ENCODE peak calls at places on chromosomes 11 and 22, in nine cellular contexts. N is heart left ventricle, Y is aorta, K is ascending aorta, G is kidney epithelial cell, H is prostate gland, B is GM06990, E is lung, Q is endodermal cell. J is an unnamed sample. For H3K27me3, the result is how much of the 10 kb centered on the place peaks cover.

GRCh38 chr11:12902784-12903491 is 106.2 kb upstream of the RASSF10 start:
- DNase-seq in N (no peak), Y (no peak), K (no peak), G (no peak), H (no peak), B (no peak), E (no peak), Q (no peak), J (no peak)

GRCh38 chr22:30318773-30319419 is 7.8 kb downstream of the TBC1D10A start:
- DNase-seq in N (no peak), Y (no peak), K (no peak), G (no peak), H (no peak), B (no peak), E (no peak), Q (peak), J (no peak)

GRCh38 chr11:12235945-12236743 is 125.8 kb downstream of the MICAL2 start:
- DNase-seq in N (no peak), Y (peak), K (peak), G (peak), H (peak), B (no peak), E (no peak), Q (no peak), J (peak)

GRCh38 chr11:28152743-28153142 is 44.6 kb downstream of the METTL15 start:
- DNase-seq in N (no peak), Y (no peak), K (no peak), G (no peak), H (no peak), B (no peak), E (no peak), Q (no peak), J (no peak)

GRCh38 chr11:111417766-111418435 is 38.8 kb upstream of the POU2AF1 start:
- DNase-seq in N (no peak), Y (peak), K (no peak), G (peak), H (peak), B (peak), E (no peak), Q (peak), J (peak)

GRCh38 chr11:59923813-59924212 is 14.4 kb upstream of the OOSP1 start:
- DNase-seq in N (no peak), Y (no peak), K (no peak), G (no peak), H (no peak), B (no peak), E (no peak), Q (peak), J (no peak)

GRCh38 chr22:32649515-32650200 is 151.8 kb upstream of the TIMP3 start:
- DNase-seq in N (peak), Y (peak), K (peak), G (no peak), H (no peak), B (no peak), E (no peak), Q (no peak), J (peak)

GRCh38 chr11:84855846-84856245 is 771.3 kb downstream of the DLG2 start:
- DNase-seq in N (no peak), Y (no peak), K (no peak), G (peak), H (no peak), B (no peak), E (no peak), Q (no peak), J (peak)

GRCh38 chr22:18031670-18032454 is 7.5 kb upstream of the MICAL3 start:
- DNase-seq in N (no peak), Y (peak), K (peak), G (peak), H (no peak), B (no peak), E (no peak), Q (no peak), J (peak)

GRCh38 chr22:33919591-33920501 is at the start of gene LARGE1:
- DNase-seq in N (peak), Y (peak), K (peak), G (no peak), H (peak), B (peak), E (peak), Q (peak), J (peak)

GRCh38 chr22:43631201-43631600 is 180.9 kb downstream of the EFCAB6 start:
- DNase-seq in N (no peak), Y (no peak), K (no peak), G (no peak), H (no peak), B (no peak), E (no peak), Q (no peak), J (no peak)

GRCh38 chr11:43576834-43577521 is 103.6 kb upstream of the HSD17B12 start:
- DNase-seq in N (peak), Y (peak), K (no peak), G (no peak), H (no peak), B (no peak), E (no peak), Q (peak), J (peak)

GRCh38 chr11:21412652-21413383 is 743.4 kb downstream of the NELL1 start:
- DNase-seq in N (no peak), Y (no peak), K (no peak), G (no peak), H (no peak), B (no peak), E (no peak), Q (no peak), J (no peak)

GRCh38 chr11:61922539-61922938 is 5.2 kb upstream of the RAB3IL1 start:
- DNase-seq in N (peak), Y (peak), K (peak), G (no peak), H (no peak), B (no peak), E (no peak), Q (peak), J (peak)

GRCh38 chr22:21054046-21054713 is 8.4 kb downstream of the LRRC74B start:
- DNase-seq in N (no peak), Y (no peak), K (no peak), G (no peak), H (no peak), B (no peak), E (no peak), Q (no peak), J (no peak)

GRCh38 chr22:19204640-19205039 is 26.1 kb upstream of the SLC25A1 start:
- DNase-seq in N (no peak), Y (no peak), K (no peak), G (no peak), H (no peak), B (no peak), E (no peak), Q (no peak), J (no peak)

GRCh38 chr11:114275295-114275694 is 20.9 kb upstream of the NNMT start:
- DNase-seq in N (no peak), Y (peak), K (no peak), G (no peak), H (no peak), B (no peak), E (peak), Q (no peak), J (no peak)

GRCh38 chr11:10725114-10725906 is 25.7 kb upstream of the CTR9 start:
- DNase-seq in N (no peak), Y (no peak), K (no peak), G (peak), H (no peak), B (no peak), E (no peak), Q (no peak), J (peak)

GRCh38 chr11:9462806-9463537 is 2.2 kb downstream of the ZNF143 start:
- DNase-seq in N (no peak), Y (no peak), K (no peak), G (no peak), H (no peak), B (peak), E (no peak), Q (no peak), J (no peak)

DNA sequence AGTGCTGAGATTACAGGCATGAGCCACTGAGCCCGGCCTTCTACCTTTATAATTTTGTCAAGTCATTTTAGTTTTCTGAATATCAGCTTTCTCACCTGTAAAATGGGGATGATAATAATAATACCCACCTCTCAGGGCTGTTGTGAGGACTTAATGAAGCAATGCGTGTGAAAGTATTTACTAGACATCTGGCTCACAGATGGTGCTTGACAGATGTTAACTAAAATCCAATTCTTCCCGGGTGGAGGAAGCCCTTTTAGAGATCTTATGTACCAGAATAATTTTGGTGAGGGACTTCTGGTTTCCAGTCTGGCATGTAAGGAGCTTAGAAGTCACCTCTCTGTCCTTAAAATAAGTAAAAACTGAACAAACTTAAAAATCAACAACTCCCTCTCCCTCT is 43.7 kb upstream of the NUP160 start:
- DNase-seq in N (no peak), Y (no peak), K (no peak), G (no peak), H (no peak), B (no peak), E (no peak), Q (no peak), J (no peak)
- H3K27me3 ChIP-seq in N (under half), Y (under half), K (under half), G (under half), H (under half), B (under half), E (under half), Q (under half), J (under half)

GRCh38 chr11:26993965-26994446 is at the start of gene FIBIN:
- DNase-seq in N (peak), Y (peak), K (peak), G (no peak), H (no peak), B (no peak), E (no peak), Q (peak), J (no peak)
- H3K4me3 ChIP-seq in N (peak), Y (peak), K (peak), G (peak), H (peak), B (no peak), E (peak), Q (no peak), J (peak)

GRCh38 chr11:64447717-64448598 is 89.0 kb downstream of the RPS6KA4 start:
- DNase-seq in N (no peak), Y (peak), K (peak), G (no peak), H (peak), B (peak), E (no peak), Q (peak), J (peak)

GRCh38 chr11:64448599-64449380 is 89.8 kb downstream of the RPS6KA4 start:
- DNase-seq in N (peak), Y (peak), K (peak), G (peak), H (peak), B (peak), E (peak), Q (peak), J (peak)

GRCh38 chr11:64451856-64452255 is 92.9 kb downstream of the RPS6KA4 start:
- DNase-seq in N (no peak), Y (no peak), K (peak), G (no peak), H (no peak), B (no peak), E (no peak), Q (no peak), J (no peak)

GRCh38 chr11:64449381-64450167 is 90.6 kb downstream of the RPS6KA4 start:
- DNase-seq in N (peak), Y (peak), K (peak), G (no peak), H (peak), B (peak), E (peak), Q (peak), J (peak)

DNA sequence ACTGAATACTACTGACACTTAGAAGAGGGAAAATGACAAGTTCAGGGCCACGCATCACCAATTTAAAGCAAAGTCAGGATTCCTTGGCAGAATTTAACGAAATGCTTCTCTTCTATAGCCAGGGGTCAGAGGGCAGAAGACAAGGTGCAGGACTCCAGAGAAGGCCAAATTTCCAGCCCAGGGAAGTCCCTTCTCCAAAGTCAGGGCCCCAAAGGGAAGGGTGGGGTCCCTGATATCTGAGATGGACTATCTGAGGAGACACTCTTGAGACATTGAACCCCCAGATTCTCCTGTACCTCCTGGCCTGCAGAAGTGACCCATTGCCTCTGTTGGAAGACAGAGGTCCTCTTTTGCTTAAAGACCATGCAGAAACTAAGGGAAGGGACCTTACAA is 91.2 kb downstream of the RPS6KA4 start:
- DNase-seq in N (no peak), Y (no peak), K (peak), G (no peak), H (no peak), B (no peak), E (no peak), Q (no peak), J (no peak)
- H3K27me3 ChIP-seq in N (under half), Y (under half), K (under half), G (under half), H (under half), B (under half), E (under half), Q (under half), J (under half)

DNA sequence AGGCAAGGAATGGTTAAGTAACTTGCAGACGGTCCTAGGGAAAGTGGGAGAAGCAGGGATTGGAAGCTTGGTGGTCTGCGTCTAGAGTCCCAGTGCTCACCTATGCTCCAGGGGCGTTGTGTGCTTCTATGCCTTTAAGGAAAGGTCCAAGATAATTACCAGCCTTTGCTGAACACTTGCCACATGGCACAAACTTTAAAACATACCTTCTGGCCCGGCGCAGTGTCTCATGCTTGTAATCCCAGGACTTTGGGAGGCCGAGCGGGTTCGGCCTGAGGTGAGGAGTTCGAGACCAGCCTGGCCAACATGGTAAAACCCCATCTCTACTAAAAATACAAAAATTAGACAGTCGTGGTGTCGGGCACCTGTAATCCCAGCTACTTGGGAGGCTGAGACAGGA is 2.3 kb downstream of the POLDIP3 start:
- DNase-seq in N (no peak), Y (no peak), K (no peak), G (no peak), H (no peak), B (no peak), E (no peak), Q (no peak), J (no peak)
- H3K4me3 ChIP-seq in N (no peak), Y (no peak), K (peak), G (no peak), H (peak), B (no peak), E (no peak), Q (peak), J (no peak)

GRCh38 chr11:69834811-69835800 is 15.9 kb upstream of the FGF3 start:
- DNase-seq in N (peak), Y (peak), K (peak), G (no peak), H (no peak), B (no peak), E (no peak), Q (peak), J (peak)

GRCh38 chr11:69832561-69833413 is 13.6 kb upstream of the FGF3 start:
- DNase-seq in N (peak), Y (peak), K (peak), G (no peak), H (no peak), B (no peak), E (no peak), Q (peak), J (no peak)

GRCh38 chr11:69836401-69836800 is 17.2 kb upstream of the FGF3 start:
- DNase-seq in N (no peak), Y (no peak), K (peak), G (no peak), H (no peak), B (no peak), E (no peak), Q (peak), J (no peak)

GRCh38 chr11:69831985-69832384 is 12.8 kb upstream of the FGF3 start:
- DNase-seq in N (no peak), Y (no peak), K (no peak), G (no peak), H (no peak), B (no peak), E (no peak), Q (peak), J (peak)

GRCh38 chr11:69834251-69834650 is 15.0 kb upstream of the FGF3 start:
- DNase-seq in N (peak), Y (no peak), K (peak), G (no peak), H (no peak), B (no peak), E (no peak), Q (peak), J (peak)
- H3K27me3 ChIP-seq in N (under half), Y (under half), K (under half), G (under half), H (under half), B (under half), E (under half), Q (under half), J (under half)

GRCh38 chr11:118174006-118174567 is 2.4 kb downstream of the SCN2B start:
- DNase-seq in N (no peak), Y (no peak), K (no peak), G (no peak), H (no peak), B (no peak), E (no peak), Q (no peak), J (no peak)

GRCh38 chr11:118176400-118177134 is at the start of gene SCN2B:
- DNase-seq in N (no peak), Y (no peak), K (no peak), G (no peak), H (no peak), B (no peak), E (no peak), Q (no peak), J (no peak)

GRCh38 chr11:118172356-118172755 is 4.1 kb downstream of the SCN2B start:
- DNase-seq in N (no peak), Y (no peak), K (no peak), G (no peak), H (no peak), B (no peak), E (no peak), Q (no peak), J (no peak)

GRCh38 chr11:118175031-118175531 is 1.4 kb downstream of the SCN2B start:
- DNase-seq in N (no peak), Y (no peak), K (no peak), G (peak), H (peak), B (no peak), E (no peak), Q (no peak), J (no peak)

DNA sequence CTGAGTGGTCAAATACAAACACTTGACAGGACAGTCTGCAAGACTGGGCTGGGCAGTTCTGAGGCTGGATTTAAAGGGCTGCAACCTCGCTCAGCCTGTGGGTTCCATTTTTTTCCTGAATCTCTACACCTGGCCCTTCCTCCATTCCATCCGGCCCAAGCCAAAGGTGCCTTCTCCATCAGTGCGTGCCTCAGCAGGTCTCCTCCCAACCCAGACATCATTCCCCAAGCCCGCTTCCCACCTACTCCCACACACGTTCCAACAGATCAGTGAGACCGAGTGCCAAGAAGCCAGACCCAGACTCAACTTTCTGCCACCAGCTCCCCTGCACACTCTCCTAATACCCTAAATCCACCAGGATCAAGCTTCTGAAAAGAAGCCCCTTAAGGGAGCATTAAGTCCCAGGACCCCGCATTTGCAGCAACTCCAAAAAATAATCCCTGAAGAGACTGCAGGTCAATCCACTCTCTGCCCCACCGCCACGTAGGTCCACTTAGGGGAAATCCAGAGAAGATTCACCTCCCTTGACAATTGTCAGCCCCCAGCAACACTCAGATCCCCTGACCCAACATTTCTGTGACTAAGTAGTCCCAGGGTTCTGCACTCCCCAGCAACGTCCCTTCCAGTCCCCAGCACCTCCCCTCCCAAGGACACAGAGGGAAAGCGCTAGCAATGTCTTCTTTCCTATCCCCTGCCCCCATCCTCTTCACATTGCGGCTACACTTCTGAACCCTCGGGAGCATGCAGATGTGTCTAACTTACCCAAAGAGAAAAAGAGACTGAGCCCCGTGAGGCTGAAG is 639 bp downstream of the SCN2B start:
- DNase-seq in N (no peak), Y (no peak), K (no peak), G (no peak), H (no peak), B (no peak), E (no peak), Q (no peak), J (no peak)
- H3K4me3 ChIP-seq in N (peak), Y (no peak), K (peak), G (peak), H (no peak), B (no peak), E (no peak), Q (peak), J (no peak)

DNA sequence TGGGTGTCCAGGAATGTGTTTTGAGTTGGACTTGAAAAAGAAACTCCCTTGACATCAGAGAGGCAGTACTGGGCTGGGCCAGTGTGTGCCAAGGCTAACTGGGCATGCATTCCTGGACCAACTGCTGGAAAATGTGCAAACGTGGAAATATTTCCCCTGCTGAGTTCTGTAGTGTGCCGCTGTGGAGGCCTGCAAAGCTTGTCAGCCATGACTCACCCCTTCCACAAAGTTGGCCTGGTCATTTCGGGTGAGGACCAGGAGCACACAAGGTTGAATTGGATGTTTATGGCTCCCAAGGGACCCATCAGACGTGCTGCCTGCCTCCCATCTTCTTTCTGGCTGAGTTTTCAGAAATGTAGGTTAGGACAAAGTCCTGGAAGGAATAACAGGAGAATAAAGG is 513.1 kb downstream of the MIAT start:
- DNase-seq in N (no peak), Y (peak), K (peak), G (peak), H (no peak), B (no peak), E (no peak), Q (no peak), J (peak)
- H3K27me3 ChIP-seq in N (under half), Y (under half), K (under half), G (under half), H (under half), B (under half), E (under half), Q (under half), J (under half)

J was measured in SJSA1.